ENCODE peak calls at places on chromosomes 4 and X, in ten cellular contexts. J is H7, Y is gastrocnemius medialis, C is HCT116, E is iPS DF 6.9, Q is pancreas, N is GM12878, W is IMR-90, D is HepG2, A is RWPE2. K is an unnamed sample.

GRCh38 chr4:154622598-154622997 is 10.1 kb upstream of the FGG start:
- DNase-seq in J (peak; percentile 43), Y (no peak), C (peak; percentile 49), E (no peak), Q (no peak), N (no peak), W (peak; percentile 48), D (peak; percentile 66), A (no peak), K (peak; percentile 51)

GRCh38 chr4:139502312-139502946 is 48.5 kb downstream of the RAB33B start:
- DNase-seq in J (no peak), Y (no peak), C (no peak), E (no peak), Q (no peak), N (no peak), W (no peak), D (no peak), A (no peak), K (no peak)

GRCh38 chr4:81021995-81022394 is 8.5 kb upstream of the BMP3 start:
- DNase-seq in J (no peak), Y (no peak), C (no peak), E (no peak), Q (no peak), N (no peak), W (no peak), D (no peak), A (no peak), K (no peak)

GRCh38 chrX:30483996-30484395 is 93.6 kb downstream of the TASL start:
- DNase-seq in J (no peak), Y (no peak), C (no peak), E (no peak), Q (no peak), N (no peak), W (no peak), D (no peak), A (no peak), K (no peak)

GRCh38 chrX:123959281-123960063 is 2.0 kb upstream of the STAG2 start:
- DNase-seq in J (peak; percentile 65), Y (peak; percentile 46), C (no peak), E (no peak), Q (peak; percentile 67), N (no peak), W (no peak), D (no peak), A (no peak), K (peak; percentile 34)

GRCh38 chr4:110515676-110516075 is 39.7 kb downstream of the ENPEP start:
- DNase-seq in J (no peak), Y (no peak), C (no peak), E (no peak), Q (no peak), N (no peak), W (no peak), D (no peak), A (no peak), K (no peak)

GRCh38 chr4:186144596-186145569 is 40.4 kb downstream of the FAM149A start:
- DNase-seq in J (peak; percentile 95), Y (peak; percentile 21), C (no peak), E (no peak), Q (peak; percentile 86), N (no peak), W (peak; percentile 43), D (no peak), A (no peak), K (peak; percentile 48)

GRCh38 chr4:78267790-78268189 is 210.7 kb downstream of the FRAS1 start:
- DNase-seq in J (no peak), Y (no peak), C (no peak), E (no peak), Q (no peak), N (no peak), W (no peak), D (no peak), A (no peak), K (no peak)

GRCh38 chr4:129446074-129446473 is 350.1 kb downstream of the C4orf33 start:
- DNase-seq in J (no peak), Y (no peak), C (peak; percentile 36), E (peak; percentile 9), Q (no peak), N (no peak), W (no peak), D (no peak), A (no peak), K (no peak)

GRCh38 chr4:157045507-157046127 is 30.3 kb upstream of the GLRB start:
- DNase-seq in J (peak; percentile 52), Y (no peak), C (peak; percentile 46), E (no peak), Q (no peak), N (no peak), W (peak; percentile 80), D (peak; percentile 47), A (no peak), K (peak; percentile 31)

GRCh38 chr4:89283226-89283974 is 24.2 kb downstream of the GPRIN3 start:
- DNase-seq in J (no peak), Y (no peak), C (no peak), E (no peak), Q (no peak), N (no peak), W (no peak), D (peak; percentile 8), A (no peak), K (no peak)

GRCh38 chr4:6493668-6494304 is 21.4 kb upstream of the PPP2R2C start:
- DNase-seq in J (peak; percentile 64), Y (no peak), C (no peak), E (no peak), Q (no peak), N (no peak), W (peak; percentile 3), D (no peak), A (no peak), K (no peak)

GRCh38 chr4:2534904-2535385 is 1.5 kb upstream of the FAM193A start:
- DNase-seq in J (peak; percentile 53), Y (no peak), C (no peak), E (no peak), Q (no peak), N (no peak), W (peak; percentile 15), D (peak; percentile 47), A (no peak), K (no peak)

GRCh38 chrX:69615779-69616519 is at the start of gene EDA:
- DNase-seq in J (peak; percentile 91), Y (peak; percentile 72), C (peak; percentile 61), E (peak; percentile 57), Q (peak; percentile 90), N (no peak), W (peak; percentile 34), D (peak; percentile 73), A (peak; percentile 76), K (peak; percentile 89)

GRCh38 chr4:3030551-3031356 is 43.6 kb downstream of the HTT-AS start:
- DNase-seq in J (no peak), Y (no peak), C (no peak), E (no peak), Q (no peak), N (no peak), W (no peak), D (no peak), A (no peak), K (no peak)

GRCh38 chr4:18445110-18445509 is 423.6 kb upstream of the LCORL start:
- DNase-seq in J (no peak), Y (no peak), C (no peak), E (no peak), Q (no peak), N (no peak), W (no peak), D (no peak), A (no peak), K (no peak)

GRCh38 chr4:18444286-18444685 is 422.7 kb upstream of the LCORL start:
- DNase-seq in J (no peak), Y (no peak), C (no peak), E (no peak), Q (no peak), N (no peak), W (no peak), D (no peak), A (no peak), K (no peak)

GRCh38 chr4:18441676-18442075 is 420.1 kb upstream of the LCORL start:
- DNase-seq in J (no peak), Y (no peak), C (no peak), E (no peak), Q (no peak), N (no peak), W (no peak), D (no peak), A (no peak), K (no peak)

GRCh38 chr4:18440527-18441215 is 419.1 kb upstream of the LCORL start:
- DNase-seq in J (no peak), Y (no peak), C (no peak), E (no peak), Q (no peak), N (no peak), W (no peak), D (no peak), A (no peak), K (no peak)

DNA sequence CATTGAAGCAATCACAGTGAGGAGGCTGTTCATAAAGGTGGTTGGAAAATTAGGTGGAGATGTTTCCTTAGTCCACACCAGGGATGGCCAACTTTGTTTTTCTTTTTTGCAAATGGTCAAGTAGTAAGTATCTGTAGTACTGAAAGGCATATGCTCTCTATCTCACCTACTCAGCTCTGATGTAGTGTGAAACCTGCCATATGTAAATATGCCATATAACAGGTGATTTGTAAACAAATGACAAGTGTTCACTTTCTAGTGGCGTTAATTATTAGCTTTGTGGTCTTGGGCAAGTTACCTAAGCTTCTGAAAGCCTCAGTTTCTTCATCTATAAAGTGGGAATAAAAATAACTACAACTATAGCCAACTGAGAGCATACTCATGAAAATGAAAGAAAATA is 421.4 kb upstream of the LCORL start:
- DNase-seq in J (no peak), Y (no peak), C (no peak), E (no peak), Q (no peak), N (no peak), W (no peak), D (no peak), A (no peak), K (no peak)
- H3K36me3 ChIP-seq in J (no peaks in the 10 kb centered on the region), Y (no peaks in the 10 kb centered on the region), C (no peaks in the 10 kb centered on the region), E (no peaks in the 10 kb centered on the region), Q (no peaks in the 10 kb centered on the region), N (no peaks in the 10 kb centered on the region), W (no peaks in the 10 kb centered on the region), D (no peaks in the 10 kb centered on the region), A (no peaks in the 10 kb centered on the region), K (no peaks in the 10 kb centered on the region)

GRCh38 chr4:8461616-8462015 is 21.0 kb downstream of the TRMT44 start:
- DNase-seq in J (no peak), Y (no peak), C (no peak), E (no peak), Q (no peak), N (no peak), W (no peak), D (no peak), A (no peak), K (no peak)
- H3K36me3 ChIP-seq in J (peaks cover 16% of the 10 kb centered on the region), Y (peaks cover 62% of the 10 kb centered on the region), C (peaks cover 16% of the 10 kb centered on the region), E (peaks cover 9% of the 10 kb centered on the region), Q (no peaks in the 10 kb centered on the region), N (peaks cover 5% of the 10 kb centered on the region), W (peaks cover 36% of the 10 kb centered on the region), D (peaks cover 14% of the 10 kb centered on the region), A (peaks cover 44% of the 10 kb centered on the region), K (peaks cover 4% of the 10 kb centered on the region)

GRCh38 chrX:15989716-15990115 is 133.6 kb upstream of the GRPR start:
- DNase-seq in J (no peak), Y (no peak), C (no peak), E (no peak), Q (no peak), N (no peak), W (no peak), D (no peak), A (no peak), K (no peak)
- H3K36me3 ChIP-seq in J (no peaks in the 10 kb centered on the region), Y (no peaks in the 10 kb centered on the region), C (no peaks in the 10 kb centered on the region), E (no peaks in the 10 kb centered on the region), Q (no peaks in the 10 kb centered on the region), N (no peaks in the 10 kb centered on the region), W (no peaks in the 10 kb centered on the region), D (no peaks in the 10 kb centered on the region), A (no peaks in the 10 kb centered on the region), K (no peaks in the 10 kb centered on the region)

GRCh38 chr4:102717448-102718092 is 43.2 kb downstream of the MANBA start:
- DNase-seq in J (no peak), Y (no peak), C (no peak), E (no peak), Q (no peak), N (no peak), W (no peak), D (peak; percentile 73), A (no peak), K (peak; percentile 56)
- H3K36me3 ChIP-seq in J (peaks cover 3% of the 10 kb centered on the region), Y (no peaks in the 10 kb centered on the region), C (no peaks in the 10 kb centered on the region), E (no peaks in the 10 kb centered on the region), Q (no peaks in the 10 kb centered on the region), N (no peaks in the 10 kb centered on the region), W (peaks cover 13% of the 10 kb centered on the region), D (no peaks in the 10 kb centered on the region), A (peaks cover 13% of the 10 kb centered on the region), K (no peaks in the 10 kb centered on the region)

K was measured in Caco-2.